ENCODE peak calls at places on chromosomes 4 and X, in ten cellular contexts. L is tibial artery, W is OCI-LY7, H is spleen, N is astrocyte, I is fibroblast of lung, F is prostate gland, G is RWPE2, C is cardiac muscle cell, P is thoracic aorta. U is an unnamed sample. For H3K4me1, the result is how much of the 10 kb centered on the place peaks cover.

GRCh38 chr4:17584502-17585213 is 7.7 kb downstream of the LAP3 start:
- DNase-seq in L (no peak), W (no peak), H (no peak), N (no peak), I (no peak), F (no peak), G (no peak), C (no peak), P (no peak), U (no peak)

GRCh38 chrX:17590892-17591740 is 146.2 kb upstream of the SCML1 start:
- DNase-seq in L (peak), W (peak), H (no peak), N (peak), I (peak), F (peak), G (no peak), C (peak), P (no peak), U (no peak)

GRCh38 chr4:89243741-89244252 is 63.8 kb downstream of the GPRIN3 start:
- DNase-seq in L (no peak), W (no peak), H (no peak), N (no peak), I (no peak), F (no peak), G (no peak), C (no peak), P (no peak), U (no peak)

GRCh38 chr4:86957214-86957613 is 22.4 kb downstream of the AFF1 start:
- DNase-seq in L (no peak), W (no peak), H (no peak), N (peak), I (peak), F (no peak), G (no peak), C (no peak), P (no peak), U (no peak)

GRCh38 chrX:101108293-101108692 is 10.3 kb downstream of the CENPI start:
- DNase-seq in L (no peak), W (no peak), H (no peak), N (peak), I (peak), F (no peak), G (no peak), C (no peak), P (no peak), U (no peak)

GRCh38 chrX:66731398-66731797 is 92.5 kb upstream of the EDA2R start:
- DNase-seq in L (no peak), W (peak), H (no peak), N (peak), I (peak), F (no peak), G (no peak), C (peak), P (no peak), U (no peak)

GRCh38 chrX:152904151-152905080 is 6.5 kb downstream of the ZNF185 start:
- DNase-seq in L (peak), W (peak), H (peak), N (peak), I (peak), F (no peak), G (no peak), C (peak), P (no peak), U (no peak)

GRCh38 chr4:147103403-147103946 is 157.8 kb upstream of the TTC29 start:
- DNase-seq in L (peak), W (no peak), H (no peak), N (peak), I (peak), F (no peak), G (no peak), C (peak), P (peak), U (peak)

GRCh38 chr4:141375855-141376254 is 155.2 kb downstream of the ZNF330 start:
- DNase-seq in L (no peak), W (no peak), H (no peak), N (peak), I (peak), F (no peak), G (peak), C (no peak), P (no peak), U (no peak)

GRCh38 chr4:20019310-20020015 is 232.2 kb upstream of the SLIT2 start:
- DNase-seq in L (no peak), W (no peak), H (no peak), N (peak), I (peak), F (no peak), G (no peak), C (no peak), P (no peak), U (no peak)

GRCh38 chr4:76554630-76555029 is 119.6 kb downstream of the SHROOM3 start:
- DNase-seq in L (no peak), W (no peak), H (no peak), N (peak), I (peak), F (no peak), G (no peak), C (no peak), P (no peak), U (no peak)

GRCh38 chr4:171449082-171449481 is 364.1 kb upstream of the GALNTL6 start:
- DNase-seq in L (no peak), W (no peak), H (no peak), N (no peak), I (no peak), F (no peak), G (no peak), C (no peak), P (no peak), U (no peak)

GRCh38 chrX:68685722-68686683 is 38.5 kb downstream of the STARD8 start:
- DNase-seq in L (no peak), W (no peak), H (peak), N (peak), I (peak), F (no peak), G (no peak), C (peak), P (no peak), U (peak)

GRCh38 chrX:39869846-39870601 is 227.7 kb downstream of the BCOR start:
- DNase-seq in L (no peak), W (no peak), H (no peak), N (peak), I (peak), F (no peak), G (no peak), C (no peak), P (no peak), U (no peak)

GRCh38 chrX:40173662-40174593 is 76.2 kb upstream of the BCOR start:
- DNase-seq in L (no peak), W (peak), H (peak), N (no peak), I (peak), F (peak), G (no peak), C (peak), P (no peak), U (no peak)

GRCh38 chrX:71846429-71846828 is 64.2 kb upstream of the NHSL2 start:
- DNase-seq in L (no peak), W (no peak), H (no peak), N (peak), I (peak), F (no peak), G (no peak), C (no peak), P (no peak), U (no peak)

GRCh38 chrX:43514820-43515219 is 141.3 kb upstream of the MAOA start:
- DNase-seq in L (no peak), W (no peak), H (no peak), N (no peak), I (no peak), F (no peak), G (no peak), C (no peak), P (no peak), U (no peak)

GRCh38 chrX:46814966-46815365 is 21.9 kb upstream of the RP2 start:
- DNase-seq in L (no peak), W (no peak), H (no peak), N (no peak), I (no peak), F (no peak), G (no peak), C (no peak), P (no peak), U (no peak)

GRCh38 chr4:5033266-5033945 is 14.1 kb upstream of the CYTL1 start:
- DNase-seq in L (peak), W (peak), H (peak), N (peak), I (peak), F (no peak), G (no peak), C (no peak), P (no peak), U (no peak)

GRCh38 chrX:122094611-122095010 is 1047.2 kb downstream of the GLUD2 start:
- DNase-seq in L (no peak), W (no peak), H (no peak), N (peak), I (peak), F (no peak), G (no peak), C (no peak), P (no peak), U (no peak)

GRCh38 chr4:24816797-24817196 is 21.4 kb downstream of the SOD3 start:
- DNase-seq in L (no peak), W (no peak), H (no peak), N (no peak), I (peak), F (no peak), G (no peak), C (no peak), P (no peak), U (no peak)

GRCh38 chr4:185096032-185096653 is 46.9 kb upstream of the SLC25A4 start:
- DNase-seq in L (no peak), W (peak), H (no peak), N (peak), I (peak), F (peak), G (no peak), C (peak), P (no peak), U (no peak)

GRCh38 chrX:20521245-20521644 is 254.5 kb upstream of the RPS6KA3 start:
- DNase-seq in L (no peak), W (no peak), H (no peak), N (peak), I (peak), F (no peak), G (no peak), C (no peak), P (no peak), U (no peak)

GRCh38 chr4:92215471-92215870 is 88.3 kb upstream of the GRID2 start:
- DNase-seq in L (no peak), W (no peak), H (no peak), N (no peak), I (no peak), F (no peak), G (no peak), C (no peak), P (no peak), U (no peak)

GRCh38 chr4:9894604-9895361 is 113.3 kb downstream of the DRD5 start:
- DNase-seq in L (no peak), W (no peak), H (no peak), N (no peak), I (no peak), F (no peak), G (no peak), C (peak), P (no peak), U (no peak)

GRCh38 chr4:165288639-165289428 is 38.6 kb upstream of the MSMO1 start:
- DNase-seq in L (no peak), W (no peak), H (no peak), N (peak), I (peak), F (no peak), G (no peak), C (no peak), P (no peak), U (no peak)

GRCh38 chrX:149456476-149457245 is 48.4 kb downstream of the IDS start:
- DNase-seq in L (no peak), W (no peak), H (no peak), N (no peak), I (no peak), F (no peak), G (no peak), C (no peak), P (no peak), U (no peak)

GRCh38 chrX:96619588-96619987 is 65.1 kb upstream of the DIAPH2 start:
- DNase-seq in L (no peak), W (no peak), H (no peak), N (peak), I (peak), F (no peak), G (no peak), C (no peak), P (no peak), U (no peak)

GRCh38 chr4:98657531-98658286 is 702 bp downstream of the TSPAN5 start:
- DNase-seq in L (peak), W (no peak), H (peak), N (peak), I (peak), F (no peak), G (peak), C (peak), P (no peak), U (no peak)

GRCh38 chr4:16225681-16225995 is 633 bp downstream of the TAPT1 start:
- DNase-seq in L (no peak), W (no peak), H (no peak), N (no peak), I (peak), F (no peak), G (no peak), C (no peak), P (no peak), U (no peak)

GRCh38 chrX:23898412-23898959 is 9.3 kb downstream of the APOO start:
- DNase-seq in L (no peak), W (no peak), H (no peak), N (peak), I (peak), F (no peak), G (no peak), C (no peak), P (no peak), U (no peak)

GRCh38 chr4:94463771-94464170 is 12.0 kb downstream of the PDLIM5 start:
- DNase-seq in L (no peak), W (no peak), H (no peak), N (no peak), I (peak), F (no peak), G (no peak), C (no peak), P (no peak), U (no peak)

GRCh38 chr4:145554691-145555090 is 64.5 kb upstream of the MMAA start:
- DNase-seq in L (no peak), W (no peak), H (no peak), N (no peak), I (no peak), F (no peak), G (no peak), C (no peak), P (no peak), U (no peak)

GRCh38 chr4:55808187-55808586 is 11.4 kb upstream of the EXOC1L start:
- DNase-seq in L (no peak), W (no peak), H (no peak), N (no peak), I (no peak), F (no peak), G (no peak), C (peak), P (no peak), U (no peak)

GRCh38 chr4:137283737-137284136 is 248.6 kb downstream of the PCDH18 start:
- DNase-seq in L (no peak), W (no peak), H (no peak), N (peak), I (peak), F (no peak), G (no peak), C (peak), P (no peak), U (no peak)

GRCh38 chr4:139738846-139739613 is 73.4 kb downstream of the MGST2 start:
- DNase-seq in L (no peak), W (no peak), H (no peak), N (no peak), I (no peak), F (no peak), G (no peak), C (no peak), P (no peak), U (no peak)
- H3K4me1 ChIP-seq in L (under half), W (under half), H (half or more), N (under half), I (under half), F (under half), G (under half), C (half or more), P (under half), U (under half)

GRCh38 chrX:48468693-48469691 is 1.1 kb downstream of the SLC38A5 start:
- DNase-seq in L (no peak), W (peak), H (peak), N (no peak), I (no peak), F (no peak), G (no peak), C (no peak), P (no peak), U (no peak)
- TF ChIP-seq CTCF in L (no peak), W (peak), H (no peak), N (no peak), I (peak), F (no peak), G (no peak), C (peak), P (no peak), U (peak)

GRCh38 chr4:26021417-26022345 is 107.7 kb downstream of the SMIM20 start:
- DNase-seq in L (no peak), W (no peak), H (no peak), N (peak), I (peak), F (no peak), G (no peak), C (no peak), P (no peak), U (no peak)

GRCh38 chr4:26023191-26023972 is 109.4 kb downstream of the SMIM20 start:
- DNase-seq in L (no peak), W (no peak), H (no peak), N (peak), I (peak), F (no peak), G (no peak), C (no peak), P (no peak), U (no peak)

GRCh38 chr4:26020896-26021295 is 106.9 kb downstream of the SMIM20 start:
- DNase-seq in L (no peak), W (no peak), H (no peak), N (peak), I (peak), F (peak), G (no peak), C (no peak), P (no peak), U (peak)

GRCh38 chr4:26022346-26022891 is 108.4 kb downstream of the SMIM20 start:
- DNase-seq in L (peak), W (no peak), H (no peak), N (peak), I (peak), F (peak), G (no peak), C (no peak), P (no peak), U (peak)

DNA sequence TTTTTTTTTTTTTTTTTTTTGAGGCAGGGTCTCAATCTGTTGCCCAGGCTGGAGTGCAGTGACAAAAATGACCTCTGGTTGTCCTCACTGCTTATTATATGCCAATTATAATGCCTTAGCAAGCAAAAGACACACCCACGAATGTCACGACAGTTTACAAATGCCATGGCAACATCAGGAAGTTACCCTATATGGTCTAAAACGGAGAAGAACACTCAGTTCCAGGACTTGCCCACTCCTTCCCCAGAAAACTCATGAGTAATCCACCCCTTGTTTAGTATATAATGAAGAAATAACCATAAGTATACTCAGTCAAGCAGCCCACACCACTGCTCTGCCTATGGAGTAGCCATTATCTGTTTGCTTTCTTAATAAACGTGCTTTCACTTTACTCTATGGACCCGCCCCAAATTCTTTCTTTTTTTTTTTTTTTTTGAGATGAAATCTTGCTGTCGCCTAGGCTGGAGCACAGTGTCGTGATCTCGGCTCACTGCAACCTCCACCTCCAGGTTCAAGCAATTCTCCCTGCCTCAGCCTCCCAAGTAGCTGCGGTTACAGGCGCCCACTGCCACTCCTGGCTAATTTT is 106.2 kb downstream of the SMIM20 start:
- DNase-seq in L (peak), W (no peak), H (no peak), N (peak), I (peak), F (no peak), G (no peak), C (no peak), P (no peak), U (no peak)
- H3K27ac ChIP-seq in L (no peak), W (no peak), H (no peak), N (peak), I (peak), F (no peak), G (peak), C (no peak), P (peak), U (peak)

GRCh38 chrX:9525511-9526248 is 60.8 kb downstream of the TBL1X start:
- DNase-seq in L (no peak), W (peak), H (no peak), N (peak), I (peak), F (no peak), G (no peak), C (peak), P (no peak), U (no peak)

GRCh38 chrX:9529223-9529622 is 64.4 kb downstream of the TBL1X start:
- DNase-seq in L (no peak), W (no peak), H (no peak), N (no peak), I (no peak), F (no peak), G (no peak), C (no peak), P (no peak), U (no peak)

GRCh38 chrX:9528498-9528897 is 63.6 kb downstream of the TBL1X start:
- DNase-seq in L (no peak), W (no peak), H (no peak), N (no peak), I (no peak), F (no peak), G (no peak), C (no peak), P (no peak), U (no peak)

GRCh38 chrX:9530848-9531274 is 66.0 kb downstream of the TBL1X start:
- DNase-seq in L (peak), W (peak), H (peak), N (peak), I (peak), F (peak), G (no peak), C (peak), P (peak), U (no peak)

GRCh38 chrX:9526965-9527364 is 62.1 kb downstream of the TBL1X start:
- DNase-seq in L (no peak), W (no peak), H (no peak), N (no peak), I (no peak), F (no peak), G (no peak), C (no peak), P (no peak), U (no peak)
- H3K4me1 ChIP-seq in L (under half), W (under half), H (under half), N (under half), I (under half), F (under half), G (under half), C (half or more), P (under half), U (under half)

U was measured in ascending aorta.